ENCODE peak calls at places on chromosomes 7 and 10, in nine cellular contexts. H is Peyer's patch, E is fibroblast of lung, B is AG04450, K is upper lobe of right lung, C is hepatocyte, A is endothelial cell, P is lower lobe of right lung, Z is fibroblast of villous mesenchyme. Y is an unnamed sample.

GRCh38 chr10:103769176-103769575 is 86.2 kb downstream of the SH3PXD2A start:
- DNase-seq in H (no peak), E (no peak), B (no peak), K (no peak), C (no peak), A (no peak), P (peak; percentile 10), Z (no peak), Y (no peak)

GRCh38 chr7:156080046-156080445 is 267.8 kb upstream of the SHH start:
- DNase-seq in H (no peak), E (no peak), B (no peak), K (peak; percentile 27), C (no peak), A (no peak), P (no peak), Z (no peak), Y (no peak)

GRCh38 chr10:7170626-7171322 is 240.1 kb downstream of the SFMBT2 start:
- DNase-seq in H (no peak), E (no peak), B (no peak), K (no peak), C (no peak), A (no peak), P (no peak), Z (no peak), Y (no peak)

GRCh38 chr7:24102988-24103387 is 181.0 kb upstream of the NPY start:
- DNase-seq in H (no peak), E (no peak), B (no peak), K (no peak), C (no peak), A (no peak), P (no peak), Z (no peak), Y (no peak)

GRCh38 chr10:84296071-84296981 is 32.1 kb upstream of the CCSER2 start:
- DNase-seq in H (no peak), E (peak; percentile 75), B (peak; percentile 77), K (no peak), C (no peak), A (peak; percentile 49), P (no peak), Z (peak; percentile 16), Y (no peak)

GRCh38 chr7:158570449-158571170 is 17.0 kb downstream of the PTPRN2 start:
- DNase-seq in H (no peak), E (no peak), B (no peak), K (no peak), C (no peak), A (no peak), P (no peak), Z (no peak), Y (no peak)

GRCh38 chr10:108450280-108450679 is 1285.8 kb upstream of the SORCS1 start:
- DNase-seq in H (no peak), E (no peak), B (no peak), K (no peak), C (no peak), A (no peak), P (no peak), Z (no peak), Y (no peak)

GRCh38 chr10:112732277-112732891 is 217.7 kb upstream of the TCF7L2 start:
- DNase-seq in H (no peak), E (peak; percentile 50), B (no peak), K (no peak), C (no peak), A (no peak), P (no peak), Z (no peak), Y (no peak)

GRCh38 chr7:136857573-136857972 is 10.9 kb upstream of the CHRM2 start:
- DNase-seq in H (no peak), E (peak; percentile 47), B (no peak), K (no peak), C (peak; percentile 23), A (no peak), P (no peak), Z (peak; percentile 47), Y (no peak)

GRCh38 chr7:98107313-98107691 is 640 bp downstream of the LMTK2 start:
- DNase-seq in H (no peak), E (no peak), B (no peak), K (no peak), C (peak; percentile 50), A (peak; percentile 18), P (no peak), Z (peak; percentile 21), Y (no peak)

GRCh38 chr10:62348029-62348428 is 26.1 kb upstream of the ZNF365 start:
- DNase-seq in H (no peak), E (no peak), B (no peak), K (no peak), C (no peak), A (no peak), P (no peak), Z (no peak), Y (no peak)

GRCh38 chr7:3673524-3673923 is 372.5 kb downstream of the SDK1 start:
- DNase-seq in H (peak; percentile 24), E (peak; percentile 10), B (no peak), K (peak; percentile 67), C (peak; percentile 18), A (peak; percentile 75), P (peak; percentile 52), Z (peak; percentile 7), Y (no peak)

GRCh38 chr10:86337121-86337601 is 29.4 kb downstream of the GRID1 start:
- DNase-seq in H (no peak), E (no peak), B (no peak), K (peak; percentile 46), C (no peak), A (no peak), P (peak; percentile 27), Z (no peak), Y (peak; percentile 41)

GRCh38 chr7:84729284-84729683 is 457.6 kb downstream of the SEMA3D start:
- DNase-seq in H (no peak), E (peak; percentile 94), B (peak; percentile 24), K (no peak), C (no peak), A (no peak), P (no peak), Z (peak; percentile 65), Y (no peak)

GRCh38 chr7:36994456-36995112 is 270.3 kb upstream of the AOAH start:
- DNase-seq in H (no peak), E (peak; percentile 22), B (no peak), K (no peak), C (no peak), A (no peak), P (no peak), Z (no peak), Y (no peak)

GRCh38 chr7:50069613-50070012 is 23.4 kb downstream of the ZPBP start:
- DNase-seq in H (peak; percentile 36), E (peak; percentile 24), B (no peak), K (no peak), C (no peak), A (no peak), P (peak; percentile 51), Z (no peak), Y (no peak)

GRCh38 chr7:726084-726853 is at the start of gene DNAAF5:
- DNase-seq in H (peak; percentile 79), E (peak; percentile 83), B (peak; percentile 39), K (peak; percentile 94), C (peak; percentile 92), A (peak; percentile 85), P (peak; percentile 92), Z (peak; percentile 80), Y (peak; percentile 80)

GRCh38 chr10:13984647-13985155 is 346.0 kb downstream of the FRMD4A start:
- DNase-seq in H (no peak), E (peak; percentile 99), B (peak; percentile 58), K (no peak), C (no peak), A (no peak), P (no peak), Z (peak; percentile 68), Y (no peak)

GRCh38 chr10:93541402-93542357 is 24.8 kb upstream of the FFAR4 start:
- DNase-seq in H (no peak), E (peak; percentile 18), B (no peak), K (no peak), C (peak; percentile 80), A (peak; percentile 72), P (no peak), Z (peak; percentile 40), Y (no peak)

GRCh38 chr7:117478796-117479479 is 887 bp upstream of the CFTR start:
- DNase-seq in H (no peak), E (no peak), B (no peak), K (no peak), C (peak; percentile 24), A (no peak), P (no peak), Z (no peak), Y (no peak)

GRCh38 chr7:135802697-135803096 is 54.1 kb upstream of the FAM180A start:
- DNase-seq in H (no peak), E (peak; percentile 11), B (no peak), K (no peak), C (no peak), A (no peak), P (no peak), Z (no peak), Y (no peak)

GRCh38 chr10:110415809-110416208 is 81.9 kb upstream of the DUSP5 start:
- DNase-seq in H (no peak), E (no peak), B (no peak), K (no peak), C (no peak), A (no peak), P (no peak), Z (no peak), Y (no peak)
- TF ChIP-seq CTCF in H (no peak), E (no peak), B (no peak), K (no peak), C (no peak), A (no peak), P (no peak), Z (no peak), Y (no peak)

GRCh38 chr10:50291261-50291850 is 40.0 kb upstream of the ASAH2 start:
- DNase-seq in H (no peak), E (peak; percentile 12), B (no peak), K (no peak), C (no peak), A (no peak), P (no peak), Z (peak; percentile 47), Y (no peak)
- TF ChIP-seq CTCF in H (no peak), E (peak; percentile 54), B (peak; percentile 59), K (peak; percentile 24), C (peak; percentile 7), A (no peak), P (peak; percentile 22), Z (peak; percentile 72), Y (no peak)

GRCh38 chr10:73802276-73802991 is 9.0 kb downstream of the NDST2 start:
- DNase-seq in H (no peak), E (no peak), B (no peak), K (no peak), C (no peak), A (no peak), P (no peak), Z (no peak), Y (no peak)
- TF ChIP-seq CTCF in H (no peak), E (peak; percentile 6), B (no peak), K (no peak), C (no peak), A (no peak), P (no peak), Z (no peak), Y (no peak)

DNA sequence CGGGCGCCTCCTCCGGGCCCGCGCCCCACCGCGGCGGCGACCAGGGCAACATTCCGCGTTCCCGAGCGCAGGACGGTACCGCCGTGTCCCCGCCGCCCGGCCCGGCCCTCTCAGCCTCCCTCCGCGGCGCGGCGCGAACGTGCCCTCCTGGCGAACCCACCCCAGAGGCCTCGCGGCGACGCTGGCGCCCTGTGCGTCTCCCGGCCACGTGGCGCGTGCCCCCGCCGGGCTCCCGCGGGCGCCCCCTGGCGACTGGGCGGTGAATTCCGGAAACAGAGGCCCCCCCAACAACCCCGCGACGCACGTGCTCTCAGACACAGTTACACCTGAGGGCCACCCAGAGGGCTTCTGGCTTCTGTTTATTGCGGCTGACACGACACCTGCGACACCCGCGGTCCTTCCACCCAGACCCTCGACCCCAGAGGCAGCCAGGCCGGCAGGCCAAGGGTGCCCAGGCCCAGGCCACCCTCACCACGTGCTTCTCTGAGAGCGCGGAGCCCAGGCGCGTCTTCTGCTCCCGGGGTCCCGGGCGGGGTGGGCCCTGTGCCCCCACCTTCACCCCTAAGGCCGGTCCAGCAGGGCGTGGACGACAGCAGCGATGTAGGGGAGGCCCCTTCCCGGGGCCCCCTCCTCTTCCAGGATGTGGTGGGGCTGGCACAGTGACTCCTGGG is at the start of gene SAP25:
- DNase-seq in H (no peak), E (no peak), B (no peak), K (peak; percentile 55), C (no peak), A (peak; percentile 52), P (no peak), Z (no peak), Y (no peak)
- TF ChIP-seq CTCF in H (no peak), E (no peak), B (no peak), K (no peak), C (no peak), A (peak; percentile 58), P (no peak), Z (peak; percentile 13), Y (no peak)

Y was measured in CD14-positive monocyte.